ENCODE peak calls at places on chromosome 10, in seven cellular contexts. F is fibroblast of mammary gland, Z is chondrocyte, Y is cardiac muscle cell, L is HFF-Myc, V is neural crest cell, C is amygdala. A is an unnamed sample.

GRCh38 chr10:70283445-70284399 is at the start of gene NPFFR1:
- DNase-seq in V (no peak), C (no peak), Y (no peak), L (no peak), Z (no peak), F (no peak), A (no peak)

GRCh38 chr10:21398549-21399345 is 126.7 kb downstream of the SKIDA1 start:
- DNase-seq in L (peak; percentile 41), F (peak; percentile 62), V (no peak), Z (no peak), C (no peak), Y (no peak), A (no peak)

GRCh38 chr10:63005246-63005645 is 127.9 kb upstream of the NRBF2 start:
- DNase-seq in Z (no peak), F (peak; percentile 95), C (no peak), Y (peak; percentile 88), L (no peak), V (no peak), A (no peak)

GRCh38 chr10:73818402-73818801 is 7.0 kb upstream of the NDST2 start:
- DNase-seq in F (no peak), V (no peak), L (no peak), Y (no peak), C (no peak), Z (no peak), A (no peak)

GRCh38 chr10:8721641-8722040 is 667.2 kb downstream of the GATA3 start:
- DNase-seq in C (no peak), Y (no peak), V (no peak), F (no peak), Z (no peak), L (no peak), A (no peak)

GRCh38 chr10:96691761-96692160 is 28.6 kb downstream of the PIK3AP1 start:
- DNase-seq in C (no peak), V (no peak), Y (no peak), F (no peak), L (no peak), Z (no peak), A (no peak)

GRCh38 chr10:43249151-43249961 is 17.5 kb downstream of the RASGEF1A start:
- DNase-seq in F (no peak), Z (no peak), V (no peak), Y (no peak), C (no peak), L (no peak), A (peak; percentile 1)

GRCh38 chr10:91797874-91798735 is at the start of gene TNKS2:
- DNase-seq in F (peak; percentile 88), V (peak; percentile 97), L (peak; percentile 75), Y (peak; percentile 96), Z (peak; percentile 97), C (peak; percentile 93), A (peak; percentile 94)

GRCh38 chr10:85868627-85869499 is 497.7 kb downstream of the GRID1 start:
- DNase-seq in L (no peak), Z (no peak), C (no peak), V (no peak), F (no peak), Y (no peak), A (no peak)

GRCh38 chr10:65570143-65571010 is 1355.5 kb upstream of the LRRTM3 start:
- DNase-seq in Y (peak; percentile 64), F (peak; percentile 15), Z (no peak), L (peak; percentile 44), C (no peak), V (peak; percentile 3), A (peak; percentile 41)

GRCh38 chr10:87961314-87961713 is 97.9 kb downstream of the PTEN start:
- DNase-seq in F (peak; percentile 89), C (no peak), Z (no peak), L (peak; percentile 27), V (no peak), Y (peak; percentile 30), A (no peak)

GRCh38 chr10:117476281-117476680 is 66.3 kb upstream of the EMX2 start:
- DNase-seq in L (no peak), Z (no peak), Y (no peak), F (no peak), V (no peak), C (no peak), A (no peak)

GRCh38 chr10:70458329-70459060 is 17.0 kb upstream of the NODAL start:
- DNase-seq in L (no peak), F (peak; percentile 62), Z (no peak), V (peak; percentile 36), Y (peak; percentile 75), C (peak; percentile 26), A (peak; percentile 79)

GRCh38 chr10:10364916-10365315 is 652.8 kb upstream of the CELF2 start:
- DNase-seq in V (no peak), L (no peak), C (no peak), Z (no peak), F (no peak), Y (no peak), A (no peak)

GRCh38 chr10:132752378-132752777 is 33.6 kb downstream of the NKX6-2 start:
- DNase-seq in C (no peak), Z (no peak), L (no peak), F (no peak), V (no peak), Y (no peak), A (no peak)

GRCh38 chr10:97069576-97070362 is 116.0 kb downstream of the SLIT1 start:
- DNase-seq in L (peak; percentile 17), C (no peak), Y (peak; percentile 13), Z (no peak), F (peak; percentile 49), V (no peak), A (no peak)

GRCh38 chr10:21195149-21195731 is 298.1 kb upstream of the NEBL start:
- DNase-seq in L (no peak), Y (peak; percentile 16), Z (no peak), C (no peak), F (no peak), V (no peak), A (no peak)

GRCh38 chr10:102461187-102462054 is 10.1 kb upstream of the C10orf95 start:
- DNase-seq in V (peak; percentile 81), F (peak; percentile 63), L (no peak), Z (peak; percentile 94), C (peak; percentile 85), Y (peak; percentile 90), A (peak; percentile 94)